ENCODE peak calls at places on chromosome 19, in eight cellular contexts. Q is choroid plexus epithelial cell, K is cardiac fibroblast, R is lower leg skin, B is fibroblast of pulmonary artery, U is ascending aorta, G is gastrocnemius medialis, N is transverse colon. X is an unnamed sample.

GRCh38 chr19:703329-703650 is 5.4 kb upstream of the PALM start:
- DNase-seq in R (no peak), Q (no peak), U (no peak), B (no peak), N (no peak), K (no peak), G (no peak), X (no peak)

GRCh38 chr19:45250832-45251451 is at the start of gene MARK4:
- DNase-seq in Q (peak), U (no peak), G (peak), R (no peak), N (peak), K (peak), B (peak), X (peak)

GRCh38 chr19:956747-957451 is 27.2 kb upstream of the WDR18 start:
- DNase-seq in G (no peak), Q (peak), R (no peak), U (no peak), N (no peak), B (no peak), K (no peak), X (no peak)

GRCh38 chr19:38469151-38469550 is 35.7 kb downstream of the RYR1 start:
- DNase-seq in Q (no peak), K (no peak), G (no peak), B (no peak), R (no peak), N (no peak), U (no peak), X (no peak)

GRCh38 chr19:52464798-52465470 is 11.6 kb downstream of the ZNF578 start:
- DNase-seq in R (no peak), B (no peak), K (no peak), Q (no peak), G (no peak), U (no peak), N (no peak), X (no peak)

GRCh38 chr19:13163609-13164364 is 13.6 kb downstream of the IER2 start:
- DNase-seq in U (peak), K (peak), Q (peak), G (peak), R (peak), N (peak), B (peak), X (peak)

GRCh38 chr19:34669305-34669704 is 7.7 kb downstream of the SCGB2B2 start:
- DNase-seq in B (no peak), U (no peak), R (no peak), N (no peak), K (no peak), G (no peak), Q (no peak), X (no peak)

GRCh38 chr19:54805665-54806515 is 2.5 kb downstream of the KIR2DL4 start:
- DNase-seq in B (no peak), N (no peak), G (no peak), Q (no peak), K (no peak), U (no peak), R (no peak), X (no peak)

GRCh38 chr19:3986260-3987041 is 1.2 kb upstream of the EEF2 start:
- DNase-seq in R (no peak), N (peak), B (peak), Q (peak), G (no peak), K (peak), U (no peak), X (peak)

GRCh38 chr19:16000024-16000687 is 51.3 kb downstream of the OR10H4 start:
- DNase-seq in G (no peak), Q (no peak), K (no peak), U (no peak), R (no peak), N (no peak), B (no peak), X (no peak)

GRCh38 chr19:42111384-42111783 is 20.9 kb downstream of the POU2F2 start:
- DNase-seq in N (no peak), R (no peak), G (no peak), K (peak), B (peak), Q (no peak), U (no peak), X (peak)

GRCh38 chr19:16342002-16342715 is 17.5 kb downstream of the KLF2 start:
- DNase-seq in U (no peak), B (no peak), Q (no peak), N (peak), K (no peak), R (peak), G (peak), X (no peak)

DNA sequence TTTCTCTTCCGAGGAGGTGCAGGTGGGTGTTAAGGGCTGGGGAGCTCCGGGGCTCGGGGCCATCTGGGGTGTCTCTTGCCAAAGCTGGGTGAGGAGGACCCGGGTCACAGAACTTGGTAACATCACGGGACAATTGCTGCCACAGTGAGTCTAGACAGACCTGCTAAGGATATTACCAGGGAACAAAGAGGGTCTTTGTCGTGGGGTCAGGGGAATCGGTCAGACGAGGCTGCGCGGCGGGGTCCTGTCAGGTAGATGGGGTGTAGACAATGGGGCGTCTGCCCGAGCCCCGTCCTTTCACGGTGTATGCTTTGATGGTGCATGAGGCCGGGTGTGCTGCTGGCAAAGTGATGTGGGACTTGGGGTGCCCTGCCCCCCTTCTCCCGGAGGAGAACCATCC is 7.8 kb downstream of the PGPEP1 start:
- DNase-seq in U (no peak), Q (no peak), N (no peak), B (no peak), G (no peak), K (no peak), R (no peak), X (no peak)
- H3K4me3 ChIP-seq in U (no peak), Q (no peak), N (no peak), B (no peak), G (no peak), K (no peak), R (no peak), X (no peak)

GRCh38 chr19:8242212-8242821 is 33.1 kb downstream of the CERS4 start:
- DNase-seq in Q (no peak), G (no peak), U (no peak), N (no peak), B (no peak), K (no peak), R (no peak), X (no peak)

GRCh38 chr19:8238251-8238650 is 29.1 kb downstream of the CERS4 start:
- DNase-seq in N (no peak), G (no peak), B (no peak), Q (no peak), U (no peak), K (no peak), R (peak), X (no peak)

GRCh38 chr19:8240274-8241229 is 31.4 kb downstream of the CERS4 start:
- DNase-seq in G (peak), B (peak), Q (peak), N (peak), K (peak), R (peak), U (peak), X (peak)

GRCh38 chr19:8241646-8242045 is 32.5 kb downstream of the CERS4 start:
- DNase-seq in U (no peak), R (no peak), G (no peak), K (no peak), B (no peak), N (no peak), Q (no peak), X (no peak)

GRCh38 chr19:8239528-8240273 is 30.5 kb downstream of the CERS4 start:
- DNase-seq in K (no peak), R (no peak), N (no peak), U (no peak), Q (no peak), G (no peak), B (no peak), X (no peak)
- H3K4me3 ChIP-seq in K (no peak), R (no peak), N (no peak), U (no peak), Q (no peak), G (no peak), B (peak), X (no peak)

DNA sequence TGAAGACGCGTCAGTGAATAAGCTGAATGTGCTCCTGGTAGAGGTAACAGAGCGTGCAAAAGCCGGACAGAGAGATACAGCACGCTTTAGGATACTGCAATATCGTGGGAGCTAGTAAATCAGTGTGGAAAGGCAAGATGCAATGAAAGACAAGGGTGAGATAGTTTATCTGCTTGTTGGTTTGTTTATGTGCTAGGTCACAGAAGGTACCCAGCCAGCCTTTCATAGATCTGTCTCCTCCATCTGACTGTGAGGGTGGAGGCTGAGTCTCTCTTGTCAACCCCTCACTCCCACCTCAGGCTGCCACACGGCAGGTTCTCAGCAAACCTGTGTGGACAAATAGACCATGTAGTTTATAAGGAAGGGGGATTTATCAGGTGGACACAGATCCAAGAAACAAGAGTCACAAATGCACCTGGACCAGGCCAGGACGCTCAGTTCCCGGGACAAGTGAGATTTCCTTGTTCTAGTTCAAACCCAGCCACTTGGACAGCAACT is 971 bp upstream of the GIPC1 start:
- DNase-seq in G (no peak), U (no peak), R (no peak), B (no peak), N (no peak), K (no peak), Q (no peak), X (no peak)
- H3K4me3 ChIP-seq in G (peak), U (no peak), R (no peak), B (no peak), N (peak), K (peak), Q (no peak), X (peak)

GRCh38 chr19:33376423-33376822 is 2.9 kb downstream of the CEBPG start:
- DNase-seq in U (no peak), K (peak), R (peak), G (no peak), N (peak), Q (peak), B (peak), X (peak)

GRCh38 chr19:33376931-33377557 is 3.5 kb downstream of the CEBPG start:
- DNase-seq in U (no peak), R (no peak), B (no peak), N (peak), G (no peak), K (no peak), Q (no peak), X (no peak)

GRCh38 chr19:33379151-33379829 is 5.8 kb downstream of the CEBPG start:
- DNase-seq in B (no peak), Q (no peak), N (no peak), K (no peak), G (no peak), U (no peak), R (no peak), X (no peak)

GRCh38 chr19:33375760-33376159 is 2.3 kb downstream of the CEBPG start:
- DNase-seq in N (no peak), K (peak), U (no peak), B (peak), Q (peak), G (no peak), R (no peak), X (no peak)

DNA sequence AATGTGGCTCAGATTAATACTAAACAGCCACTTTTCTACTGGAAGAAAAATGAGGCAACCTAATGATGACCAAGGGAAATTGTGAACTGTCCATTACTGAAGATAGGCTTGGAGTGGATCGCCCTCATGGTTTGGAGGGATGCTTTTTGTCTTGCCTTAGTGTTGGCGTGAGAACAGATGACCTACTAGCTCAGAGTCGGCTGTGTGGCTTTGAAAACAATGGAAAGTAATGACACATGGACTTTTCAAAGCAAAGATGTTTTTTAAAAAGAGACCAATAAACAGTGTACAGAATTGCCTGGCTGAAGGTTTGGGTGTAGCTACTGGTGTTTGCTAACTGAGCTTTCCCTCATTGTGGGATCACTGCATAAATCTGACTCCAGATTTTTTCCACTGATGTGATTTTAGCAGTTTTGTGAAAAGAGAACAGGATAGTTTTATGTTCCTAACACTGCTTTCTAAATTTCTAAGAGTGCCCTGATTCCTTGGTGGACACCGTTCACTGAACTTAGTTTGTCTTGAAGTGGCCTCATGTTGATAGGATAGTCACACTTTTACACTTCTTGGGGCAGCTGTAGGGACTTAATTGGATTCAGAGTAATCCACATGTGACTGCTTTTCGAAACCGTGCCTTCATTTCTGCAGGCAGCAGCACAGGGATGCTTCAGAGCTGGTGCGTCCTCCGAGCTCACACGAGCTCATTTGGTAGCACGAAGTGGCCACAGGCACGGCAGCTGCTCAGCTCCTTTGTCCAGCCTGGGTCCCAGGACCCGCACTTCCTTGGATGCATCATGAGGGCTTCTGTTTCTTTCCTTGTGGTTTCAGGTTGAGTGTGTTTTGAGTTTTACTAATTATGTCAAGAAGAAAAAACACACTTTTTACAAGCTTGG is 4.3 kb downstream of the CEBPG start:
- DNase-seq in K (peak), G (no peak), U (no peak), B (peak), N (no peak), R (no peak), Q (no peak), X (no peak)
- H3K4me3 ChIP-seq in K (no peak), G (no peak), U (no peak), B (no peak), N (no peak), R (no peak), Q (no peak), X (no peak)

GRCh38 chr19:46731007-46731501 is 14.1 kb upstream of the PRKD2 start:
- DNase-seq in U (no peak), K (peak), G (no peak), B (peak), R (no peak), Q (peak), N (no peak), X (peak)
- H3K4me3 ChIP-seq in U (no peak), K (no peak), G (no peak), B (no peak), R (no peak), Q (no peak), N (no peak), X (peak)

DNA sequence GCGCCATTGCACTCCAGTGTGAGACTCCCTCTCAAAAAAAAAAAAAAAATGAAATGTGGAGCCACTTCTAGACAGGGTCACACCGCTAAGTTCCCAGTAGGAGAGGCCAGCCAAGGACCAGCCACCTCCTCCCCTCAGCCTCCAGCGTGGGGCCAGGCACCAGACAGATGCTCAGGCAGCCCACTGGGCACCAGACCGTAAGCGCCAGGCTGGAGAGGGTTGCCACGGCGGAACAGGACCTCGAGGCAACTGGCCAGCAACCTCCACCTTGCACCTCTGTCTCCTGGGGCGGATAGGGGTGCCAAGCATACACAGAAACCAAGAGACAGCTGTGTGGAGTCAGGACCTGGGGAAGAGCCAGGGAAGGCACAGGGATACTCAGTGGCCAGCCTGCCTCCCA is 3.7 kb downstream of the PEPD start:
- DNase-seq in N (no peak), G (no peak), R (no peak), U (no peak), K (no peak), B (no peak), Q (no peak), X (no peak)
- H3K4me3 ChIP-seq in N (no peak), G (no peak), R (no peak), U (no peak), K (no peak), B (no peak), Q (no peak), X (no peak)

DNA sequence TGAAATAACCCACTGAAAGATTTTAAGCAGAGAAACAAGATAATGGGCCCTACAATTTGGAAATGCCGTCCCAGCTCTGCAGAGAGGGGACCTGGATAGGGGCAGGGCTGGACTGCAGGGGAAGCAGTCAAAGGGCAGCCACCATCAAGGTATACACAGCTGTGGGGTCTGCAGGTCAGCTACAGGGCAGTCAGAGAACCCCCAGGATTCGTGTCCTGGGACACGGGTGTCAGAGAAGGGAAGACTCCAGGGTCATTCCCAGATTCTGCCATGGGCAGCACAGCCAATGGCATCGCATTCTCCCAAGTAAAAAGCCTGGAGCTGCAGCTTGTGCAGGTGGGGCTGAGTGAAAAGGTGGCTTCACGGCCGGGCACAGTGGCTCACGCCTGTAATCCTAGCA is 33.3 kb downstream of the CILP2 start:
- DNase-seq in U (no peak), B (no peak), R (no peak), N (no peak), Q (no peak), K (no peak), G (no peak), X (no peak)
- H3K4me3 ChIP-seq in U (no peak), B (no peak), R (no peak), N (no peak), Q (no peak), K (no peak), G (no peak), X (no peak)

X was measured in brain microvascular endothelial cell.